ENCODE peak calls at places on chromosomes 11 and 22, in six cellular contexts. E is lung microvascular endothelial cell, P is A172, U is right lobe of liver, Z is mesothelial cell of epicardium, R is psoas muscle. T is an unnamed sample.

GRCh38 chr11:47607380-47607779 is 13.2 kb upstream of the C1QTNF4 start:
- DNase-seq in R (peak; percentile 62), E (no peak), P (peak; percentile 20), U (no peak), Z (no peak), T (no peak)

GRCh38 chr11:830295-831131 is 2.2 kb upstream of the CD151 start:
- DNase-seq in E (peak; percentile 90), Z (peak; percentile 86), U (peak; percentile 73), P (no peak), R (peak; percentile 83), T (peak; percentile 52)

GRCh38 chr11:117187799-117188481 is 9.4 kb downstream of the SIDT2 start:
- DNase-seq in R (peak; percentile 41), P (no peak), Z (no peak), U (peak; percentile 45), E (no peak), T (no peak)

GRCh38 chr11:35105319-35106063 is 33.5 kb upstream of the CD44 start:
- DNase-seq in U (no peak), R (no peak), E (no peak), Z (no peak), P (no peak), T (no peak)

GRCh38 chr11:31915867-31916266 is 104.7 kb upstream of the PAX6 start:
- DNase-seq in P (no peak), E (no peak), R (no peak), Z (no peak), U (no peak), T (no peak)

GRCh38 chr11:46504817-46505613 is 88.8 kb downstream of the AMBRA1 start:
- DNase-seq in Z (no peak), U (no peak), P (peak; percentile 77), E (no peak), R (no peak), T (peak; percentile 10)

GRCh38 chr11:86063536-86063935 is 5.3 kb downstream of the PICALM start:
- DNase-seq in E (peak; percentile 38), U (no peak), Z (no peak), P (no peak), R (no peak), T (no peak)

GRCh38 chr11:34651551-34651950 is 30.7 kb downstream of the EHF start:
- DNase-seq in U (no peak), E (peak; percentile 45), R (no peak), Z (no peak), P (peak; percentile 50), T (no peak)

GRCh38 chr11:74929431-74930363 is 19.2 kb downstream of the XRRA1 start:
- DNase-seq in Z (peak; percentile 61), R (peak; percentile 57), U (no peak), P (peak; percentile 84), E (peak; percentile 98), T (peak; percentile 43)

GRCh38 chr22:31046591-31047226 is 34.4 kb upstream of the SMTN start:
- DNase-seq in U (peak; percentile 75), R (peak; percentile 84), E (peak; percentile 98), Z (no peak), P (no peak), T (no peak)